ENCODE peak calls at places on chromosomes 16 and 17, in five cellular contexts. One of them, this sample, is unnamed.
A peak's percentile ranks its signal among the peaks of the same experiment; 100 is the strongest.

GRCh38 chr17:57130708-57131461 is 45.8 kb downstream of the AKAP1 start:
- DNase-seq in uterus: peak; percentile 80
- DNase-seq in heart right ventricle: peak; percentile 76
- DNase-seq in AG09309: peak; percentile 11
- DNase-seq in CD8-positive, alpha-beta T cell: peak; percentile 71
- DNase-seq in this sample: peak; percentile 68

GRCh38 chr16:539901-540530 is 12.5 kb downstream of the CAPN15 start:
- DNase-seq in uterus: no peak
- DNase-seq in heart right ventricle: no peak
- DNase-seq in AG09309: no peak
- DNase-seq in CD8-positive, alpha-beta T cell: no peak
- DNase-seq in this sample: no peak

GRCh38 chr16:75341934-75342811 is 90.7 kb upstream of the BCAR1 start:
- DNase-seq in uterus: no peak
- DNase-seq in heart right ventricle: no peak
- DNase-seq in AG09309: peak; percentile 33
- DNase-seq in CD8-positive, alpha-beta T cell: no peak
- DNase-seq in this sample: no peak

GRCh38 chr17:68835061-68835460 is 120.1 kb downstream of the ABCA8 start:
- DNase-seq in uterus: no peak
- DNase-seq in heart right ventricle: no peak
- DNase-seq in AG09309: no peak
- DNase-seq in CD8-positive, alpha-beta T cell: no peak
- DNase-seq in this sample: no peak

GRCh38 chr16:4529085-4530060 is 9.2 kb downstream of the CDIP1 start:
- DNase-seq in uterus: no peak
- DNase-seq in heart right ventricle: no peak
- DNase-seq in AG09309: no peak
- DNase-seq in CD8-positive, alpha-beta T cell: no peak
- DNase-seq in this sample: no peak

GRCh38 chr16:77856455-77857138 is 68.2 kb downstream of the VAT1L start:
- DNase-seq in uterus: no peak
- DNase-seq in heart right ventricle: no peak
- DNase-seq in AG09309: no peak
- DNase-seq in CD8-positive, alpha-beta T cell: no peak
- DNase-seq in this sample: no peak

GRCh38 chr16:11372073-11372923 is 27.0 kb downstream of the RMI2 start:
- DNase-seq in uterus: peak; percentile 62
- DNase-seq in heart right ventricle: no peak
- DNase-seq in AG09309: no peak
- DNase-seq in CD8-positive, alpha-beta T cell: no peak
- DNase-seq in this sample: no peak

GRCh38 chr16:56382901-56383355 is 42.4 kb downstream of the AMFR start:
- DNase-seq in uterus: no peak
- DNase-seq in heart right ventricle: no peak
- DNase-seq in AG09309: no peak
- DNase-seq in CD8-positive, alpha-beta T cell: no peak
- DNase-seq in this sample: no peak

GRCh38 chr17:47099451-47099986 is 89.6 kb downstream of the CDC27 start:
- DNase-seq in uterus: no peak
- DNase-seq in heart right ventricle: no peak
- DNase-seq in AG09309: no peak
- DNase-seq in CD8-positive, alpha-beta T cell: no peak
- DNase-seq in this sample: no peak

GRCh38 chr16:19231881-19232280 is 53.6 kb upstream of the CLEC19A start:
- DNase-seq in uterus: no peak
- DNase-seq in heart right ventricle: no peak
- DNase-seq in AG09309: no peak
- DNase-seq in CD8-positive, alpha-beta T cell: no peak
- DNase-seq in this sample: no peak

GRCh38 chr16:10817963-10818941 is at the start of gene TVP23A:
- DNase-seq in uterus: peak; percentile 21
- DNase-seq in heart right ventricle: peak; percentile 20
- DNase-seq in AG09309: no peak
- DNase-seq in CD8-positive, alpha-beta T cell: no peak
- DNase-seq in this sample: no peak

GRCh38 chr17:42408076-42408475 is 15.0 kb downstream of the CAVIN1 start:
- DNase-seq in uterus: no peak
- DNase-seq in heart right ventricle: peak; percentile 56
- DNase-seq in AG09309: no peak
- DNase-seq in CD8-positive, alpha-beta T cell: no peak
- DNase-seq in this sample: no peak

GRCh38 chr16:25064967-25065366 is 46.6 kb upstream of the LCMT1 start:
- DNase-seq in uterus: no peak
- DNase-seq in heart right ventricle: no peak
- DNase-seq in AG09309: no peak
- DNase-seq in CD8-positive, alpha-beta T cell: no peak
- DNase-seq in this sample: no peak

GRCh38 chr17:44069974-44070454 is 521 bp upstream of the G6PC3 start:
- DNase-seq in uterus: no peak
- DNase-seq in heart right ventricle: no peak
- DNase-seq in AG09309: no peak
- DNase-seq in CD8-positive, alpha-beta T cell: no peak
- DNase-seq in this sample: no peak

GRCh38 chr17:79874329-79874981 is 35.2 kb upstream of the CBX4 start:
- DNase-seq in uterus: no peak
- DNase-seq in heart right ventricle: no peak
- DNase-seq in AG09309: no peak
- DNase-seq in CD8-positive, alpha-beta T cell: no peak
- DNase-seq in this sample: no peak

GRCh38 chr17:49210158-49211029 is at the start of the genes ABI3 and GNGT2:
- DNase-seq in uterus: no peak
- DNase-seq in heart right ventricle: peak; percentile 41
- DNase-seq in AG09309: no peak
- DNase-seq in CD8-positive, alpha-beta T cell: no peak
- DNase-seq in this sample: peak; percentile 51

GRCh38 chr17:37564252-37564651 is 45.0 kb downstream of the SYNRG start:
- DNase-seq in uterus: no peak
- DNase-seq in heart right ventricle: no peak
- DNase-seq in AG09309: no peak
- DNase-seq in CD8-positive, alpha-beta T cell: no peak
- DNase-seq in this sample: no peak

GRCh38 chr16:52709286-52709685 is 162.3 kb upstream of the TOX3 start:
- DNase-seq in uterus: no peak
- DNase-seq in heart right ventricle: no peak
- DNase-seq in AG09309: no peak
- DNase-seq in CD8-positive, alpha-beta T cell: no peak
- DNase-seq in this sample: no peak
- TF ChIP-seq CTCF in uterus: no peak
- TF ChIP-seq CTCF in heart right ventricle: no peak
- TF ChIP-seq CTCF in AG09309: no peak
- TF ChIP-seq CTCF in CD8-positive, alpha-beta T cell: no peak
- TF ChIP-seq CTCF in this sample: no peak

GRCh38 chr17:74782571-74782970 is 6.4 kb upstream of the NAT9 start:
- DNase-seq in uterus: no peak
- DNase-seq in heart right ventricle: no peak
- DNase-seq in AG09309: no peak
- DNase-seq in CD8-positive, alpha-beta T cell: no peak
- DNase-seq in this sample: no peak

GRCh38 chr17:74778960-74779359 is 2.8 kb upstream of the NAT9 start:
- DNase-seq in uterus: no peak
- DNase-seq in heart right ventricle: no peak
- DNase-seq in AG09309: peak; percentile 47
- DNase-seq in CD8-positive, alpha-beta T cell: no peak
- DNase-seq in this sample: no peak

GRCh38 chr17:74777884-74778490 is 1.8 kb upstream of the NAT9 start:
- DNase-seq in uterus: no peak
- DNase-seq in heart right ventricle: no peak
- DNase-seq in AG09309: no peak
- DNase-seq in CD8-positive, alpha-beta T cell: no peak
- DNase-seq in this sample: no peak

GRCh38 chr17:74779948-74780400 is 3.8 kb upstream of the NAT9 start:
- DNase-seq in uterus: no peak
- DNase-seq in heart right ventricle: no peak
- DNase-seq in AG09309: no peak
- DNase-seq in CD8-positive, alpha-beta T cell: peak; percentile 21
- DNase-seq in this sample: peak; percentile 36

GRCh38 chr17:74780443-74781238 is 4.5 kb upstream of the NAT9 start:
- DNase-seq in uterus: no peak
- DNase-seq in heart right ventricle: no peak
- DNase-seq in AG09309: no peak
- DNase-seq in CD8-positive, alpha-beta T cell: no peak
- DNase-seq in this sample: peak; percentile 35
- TF ChIP-seq CTCF in uterus: no peak
- TF ChIP-seq CTCF in heart right ventricle: peak; percentile 28
- TF ChIP-seq CTCF in AG09309: peak; percentile 35
- TF ChIP-seq CTCF in CD8-positive, alpha-beta T cell: peak; percentile 18
- TF ChIP-seq CTCF in this sample: peak; percentile 69

GRCh38 chr17:17275991-17276390 is 5.1 kb downstream of the COPS3 start:
- DNase-seq in uterus: no peak
- DNase-seq in heart right ventricle: no peak
- DNase-seq in AG09309: no peak
- DNase-seq in CD8-positive, alpha-beta T cell: no peak
- DNase-seq in this sample: no peak

GRCh38 chr17:17264430-17264829 is 16.6 kb downstream of the COPS3 start:
- DNase-seq in uterus: no peak
- DNase-seq in heart right ventricle: no peak
- DNase-seq in AG09309: no peak
- DNase-seq in CD8-positive, alpha-beta T cell: no peak
- DNase-seq in this sample: no peak

DNA sequence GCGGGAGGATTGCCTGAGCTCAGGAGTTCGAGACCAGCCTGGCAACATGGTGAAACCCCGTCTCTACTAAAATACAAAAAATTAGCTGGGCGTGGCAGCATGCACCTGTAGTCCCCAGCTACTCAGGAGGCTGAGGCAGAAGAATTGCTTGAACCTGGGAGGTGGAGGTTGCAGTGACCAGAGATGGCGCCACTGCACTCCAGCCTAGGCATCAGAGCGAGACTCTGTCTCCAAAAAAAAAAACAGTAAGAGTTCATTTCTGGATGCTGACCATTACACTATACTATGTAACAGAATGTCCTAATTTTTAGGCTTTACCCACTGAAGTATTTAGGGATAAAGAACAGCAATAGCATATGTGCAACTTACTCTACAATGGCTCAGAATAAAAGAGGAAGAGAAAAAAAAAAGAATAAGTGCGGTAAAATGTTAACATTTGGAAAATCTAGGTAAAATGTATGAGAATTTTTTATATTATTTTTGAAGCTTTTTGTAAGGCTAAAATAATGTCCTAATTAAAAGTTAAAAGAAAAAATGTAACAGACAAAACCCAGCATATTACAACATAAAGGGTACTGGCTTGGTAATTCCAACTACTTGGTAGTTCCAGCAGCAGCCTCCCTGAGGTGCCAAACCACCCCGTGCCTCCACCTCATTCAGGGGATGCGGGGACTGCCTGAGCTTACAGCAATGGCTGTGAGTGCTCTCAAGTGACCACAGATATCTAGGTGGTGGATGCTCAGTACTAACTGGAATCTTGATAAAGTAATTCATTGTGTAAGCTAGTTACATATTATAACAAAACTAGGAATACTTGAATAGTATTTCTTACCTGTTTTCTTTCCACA is 10.9 kb downstream of the COPS3 start:
- DNase-seq in uterus: no peak
- DNase-seq in heart right ventricle: no peak
- DNase-seq in AG09309: no peak
- DNase-seq in CD8-positive, alpha-beta T cell: no peak
- DNase-seq in this sample: no peak
- TF ChIP-seq CTCF in uterus: no peak
- TF ChIP-seq CTCF in heart right ventricle: peak; percentile 15
- TF ChIP-seq CTCF in AG09309: peak; percentile 34
- TF ChIP-seq CTCF in CD8-positive, alpha-beta T cell: peak; percentile 29
- TF ChIP-seq CTCF in this sample: peak; percentile 37

GRCh38 chr17:77417575-77417974 is 276.8 kb downstream of the SEC14L1 start:
- DNase-seq in uterus: no peak
- DNase-seq in heart right ventricle: no peak
- DNase-seq in AG09309: no peak
- DNase-seq in CD8-positive, alpha-beta T cell: no peak
- DNase-seq in this sample: no peak

GRCh38 chr17:77419547-77420475 is 279.0 kb downstream of the SEC14L1 start:
- DNase-seq in uterus: no peak
- DNase-seq in heart right ventricle: no peak
- DNase-seq in AG09309: no peak
- DNase-seq in CD8-positive, alpha-beta T cell: no peak
- DNase-seq in this sample: no peak

GRCh38 chr17:77419095-77419494 is 278.3 kb downstream of the SEC14L1 start:
- DNase-seq in uterus: no peak
- DNase-seq in heart right ventricle: no peak
- DNase-seq in AG09309: no peak
- DNase-seq in CD8-positive, alpha-beta T cell: no peak
- DNase-seq in this sample: no peak

GRCh38 chr17:77420476-77420803 is 279.7 kb downstream of the SEC14L1 start:
- DNase-seq in uterus: no peak
- DNase-seq in heart right ventricle: no peak
- DNase-seq in AG09309: no peak
- DNase-seq in CD8-positive, alpha-beta T cell: no peak
- DNase-seq in this sample: no peak

GRCh38 chr17:77418609-77419008 is 277.8 kb downstream of the SEC14L1 start:
- DNase-seq in uterus: no peak
- DNase-seq in heart right ventricle: no peak
- DNase-seq in AG09309: no peak
- DNase-seq in CD8-positive, alpha-beta T cell: no peak
- DNase-seq in this sample: no peak
- TF ChIP-seq CTCF in uterus: no peak
- TF ChIP-seq CTCF in heart right ventricle: no peak
- TF ChIP-seq CTCF in AG09309: no peak
- TF ChIP-seq CTCF in CD8-positive, alpha-beta T cell: no peak
- TF ChIP-seq CTCF in this sample: no peak

DNA sequence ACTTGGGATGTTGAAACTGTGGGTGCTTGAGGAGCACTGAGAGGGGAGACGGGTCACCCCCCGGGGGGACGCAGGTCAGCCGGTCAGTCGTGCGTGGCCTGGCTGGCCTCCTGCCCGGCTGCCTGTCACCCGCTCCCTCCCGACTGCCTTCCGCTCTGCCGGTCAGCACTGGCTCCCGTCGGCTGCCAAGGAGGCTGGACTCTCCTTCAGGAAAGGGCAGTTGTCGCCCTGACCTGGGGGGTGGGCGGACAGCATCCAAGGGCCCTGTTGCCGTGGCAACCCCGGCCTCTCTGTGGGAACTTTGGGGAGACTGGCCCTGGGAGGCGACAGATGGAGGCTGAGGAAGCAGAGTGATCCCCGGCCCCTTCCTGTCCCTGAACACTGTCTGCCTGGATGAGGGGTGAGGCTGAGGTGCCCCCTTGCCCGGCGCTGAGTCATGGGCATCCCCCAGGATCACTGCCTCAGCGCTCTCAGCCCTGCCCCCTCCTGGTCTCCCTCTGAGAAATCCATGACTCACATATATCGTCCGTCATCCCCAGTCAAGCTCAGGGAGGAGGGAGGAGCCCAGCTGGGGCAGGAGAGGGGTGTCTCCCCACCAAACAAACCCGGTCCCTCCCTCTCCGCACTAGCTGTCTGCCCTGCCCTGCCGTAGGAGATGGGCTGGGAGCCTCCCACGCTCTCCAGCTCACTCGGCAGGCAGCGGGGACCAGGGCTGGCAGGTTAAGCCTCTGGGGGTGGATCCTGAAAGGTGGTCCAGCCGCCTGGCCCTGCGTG is at the start of gene ADGRG1:
- DNase-seq in uterus: peak; percentile 78
- DNase-seq in heart right ventricle: peak; percentile 74
- DNase-seq in AG09309: peak; percentile 78
- DNase-seq in CD8-positive, alpha-beta T cell: no peak
- DNase-seq in this sample: peak; percentile 34
- TF ChIP-seq CTCF in uterus: no peak
- TF ChIP-seq CTCF in heart right ventricle: peak; percentile 17
- TF ChIP-seq CTCF in AG09309: no peak
- TF ChIP-seq CTCF in CD8-positive, alpha-beta T cell: no peak
- TF ChIP-seq CTCF in this sample: no peak

GRCh38 chr16:72139908-72140307 is 32.0 kb downstream of the PMFBP1 start:
- DNase-seq in uterus: no peak
- DNase-seq in heart right ventricle: no peak
- DNase-seq in AG09309: no peak
- DNase-seq in CD8-positive, alpha-beta T cell: no peak
- DNase-seq in this sample: no peak
- TF ChIP-seq CTCF in uterus: no peak
- TF ChIP-seq CTCF in heart right ventricle: no peak
- TF ChIP-seq CTCF in AG09309: no peak
- TF ChIP-seq CTCF in CD8-positive, alpha-beta T cell: no peak
- TF ChIP-seq CTCF in this sample: no peak

This sample was measured in natural killer cell.